ENCODE peak calls at places on chromosomes 1 and 21, in four cellular contexts. A, Q, T and J are unnamed samples.

GRCh38 chr1:38094711-38095336 is 48.2 kb upstream of the POU3F1 start:
- DNase-seq in Q (no peak), A (no peak), T (no peak), J (no peak)

GRCh38 chr1:151568626-151569088 is 28.5 kb downstream of the TUFT1 start:
- DNase-seq in A (no peak), Q (no peak), T (no peak), J (no peak)

GRCh38 chr1:154726443-154726842 is 118.5 kb upstream of the ADAR start:
- DNase-seq in A (no peak), T (no peak), Q (no peak), J (peak)

GRCh38 chr1:2271841-2272655 is 43.9 kb downstream of the SKI start:
- DNase-seq in T (no peak), A (no peak), Q (no peak), J (no peak)

GRCh38 chr1:24047101-24047459 is 64.9 kb downstream of the MYOM3 start:
- DNase-seq in A (no peak), Q (no peak), T (no peak), J (no peak)

GRCh38 chr1:97877307-97877706 is 43.5 kb downstream of the DPYD start:
- DNase-seq in T (no peak), Q (no peak), A (no peak), J (no peak)

GRCh38 chr1:203660069-203660468 is 33.4 kb downstream of the ATP2B4 start:
- DNase-seq in A (no peak), Q (no peak), T (no peak), J (no peak)

GRCh38 chr1:248926401-248927182 is 20.6 kb downstream of the PGBD2 start:
- DNase-seq in A (no peak), Q (no peak), T (no peak), J (no peak)

GRCh38 chr21:46220847-46221246 is 7.7 kb downstream of the LSS start:
- DNase-seq in Q (no peak), T (no peak), A (no peak), J (no peak)

GRCh38 chr1:228059536-228060457 is 22.7 kb upstream of the ARF1 start:
- DNase-seq in T (peak), A (peak), Q (peak), J (peak)

GRCh38 chr21:26461500-26461899 is 111.6 kb downstream of the CYYR1 start:
- DNase-seq in T (no peak), Q (no peak), A (no peak), J (no peak)

GRCh38 chr1:100614570-100614969 is 76.6 kb downstream of the GPR88 start:
- DNase-seq in A (no peak), Q (no peak), T (no peak), J (no peak)

GRCh38 chr1:48530727-48531351 is 58.8 kb upstream of the SPATA6 start:
- DNase-seq in Q (peak), T (no peak), A (no peak), J (peak)

GRCh38 chr1:162670928-162671663 is 38.8 kb downstream of the DDR2 start:
- DNase-seq in Q (no peak), T (no peak), A (no peak), J (peak)

GRCh38 chr1:204443260-204443619 is 31.6 kb upstream of the PPP1R15B start:
- DNase-seq in Q (no peak), T (no peak), A (no peak), J (no peak)

GRCh38 chr1:198102454-198102791 is 54.4 kb upstream of the NEK7 start:
- DNase-seq in Q (no peak), A (no peak), T (no peak), J (no peak)

GRCh38 chr1:8631163-8631562 is 186.3 kb downstream of the RERE start:
- DNase-seq in A (no peak), Q (no peak), T (no peak), J (no peak)

GRCh38 chr1:1629430-1630190 is 2.4 kb upstream of the MMP23B start:
- DNase-seq in A (no peak), T (peak), Q (peak), J (no peak)

GRCh38 chr1:223515416-223515815 is 122.2 kb downstream of the CCDC185 start:
- DNase-seq in A (no peak), Q (no peak), T (no peak), J (no peak)

GRCh38 chr1:155889566-155889965 is 21.6 kb downstream of the RIT1 start:
- DNase-seq in A (no peak), T (no peak), Q (no peak), J (peak)

GRCh38 chr1:6108937-6109636 is 63.4 kb downstream of the KCNAB2 start:
- DNase-seq in Q (peak), T (peak), A (no peak), J (peak)

GRCh38 chr1:222546548-222547259 is 1.2 kb downstream of the HHIPL2 start:
- DNase-seq in Q (no peak), T (no peak), A (no peak), J (no peak)

GRCh38 chr1:218488986-218489385 is 143.8 kb downstream of the TGFB2 start:
- DNase-seq in Q (no peak), A (no peak), T (no peak), J (no peak)

GRCh38 chr1:215517441-215517891 is 49.6 kb upstream of the KCTD3 start:
- DNase-seq in T (no peak), A (no peak), Q (no peak), J (peak)

GRCh38 chr1:239718997-239719628 is 332.7 kb downstream of the CHRM3 start:
- DNase-seq in T (no peak), A (no peak), Q (no peak), J (no peak)

GRCh38 chr21:29669416-29669815 is 270.4 kb downstream of the GRIK1 start:
- DNase-seq in T (no peak), Q (no peak), A (no peak), J (no peak)

GRCh38 chr1:198318092-198318491 is 161.3 kb downstream of the NEK7 start:
- DNase-seq in Q (no peak), A (no peak), T (no peak), J (no peak)

GRCh38 chr1:28359592-28360239 is 9.8 kb upstream of the PHACTR4 start:
- DNase-seq in A (peak), T (peak), Q (peak), J (peak)

GRCh38 chr1:172761581-172762025 is 102.7 kb downstream of the FASLG start:
- DNase-seq in T (no peak), Q (no peak), A (no peak), J (peak)

GRCh38 chr1:94654031-94654430 is 112.5 kb upstream of the F3 start:
- DNase-seq in T (no peak), A (no peak), Q (no peak), J (no peak)

GRCh38 chr1:60126733-60127132 is 53.2 kb upstream of the C1orf87 start:
- DNase-seq in A (no peak), Q (no peak), T (no peak), J (no peak)

GRCh38 chr1:228938248-228938891 is 203.1 kb downstream of the RHOU start:
- DNase-seq in A (no peak), T (no peak), Q (peak), J (peak)

GRCh38 chr1:233614743-233615521 is 1.0 kb downstream of the KCNK1 start:
- DNase-seq in Q (no peak), T (no peak), A (no peak), J (no peak)

GRCh38 chr1:59892836-59893811 is 33.4 kb downstream of the CYP2J2 start:
- DNase-seq in T (no peak), A (no peak), Q (no peak), J (no peak)

GRCh38 chr1:18949689-18950414 is 6.6 kb downstream of the IFFO2 start:
- DNase-seq in Q (peak), T (no peak), A (no peak), J (peak)

GRCh38 chr1:23129846-23130245 is 38.8 kb downstream of the LUZP1 start:
- DNase-seq in Q (no peak), T (no peak), A (no peak), J (peak)

GRCh38 chr1:228943436-228943835 is 208.2 kb downstream of the RHOU start:
- DNase-seq in A (no peak), T (no peak), Q (no peak), J (no peak)